ENCODE peak calls at places on chromosomes 1 and 21, in eight cellular contexts. X, Y, G, B, M, D, A and Z are unnamed samples.

GRCh38 chr1:234915923-234916675 is 212.5 kb downstream of the TOMM20 start:
- DNase-seq in Y (no peak), D (peak), X (no peak), G (peak), A (no peak), B (no peak), M (no peak), Z (no peak)

GRCh38 chr1:101164776-101165175 is 72.0 kb upstream of the S1PR1 start:
- DNase-seq in X (no peak), A (no peak), D (no peak), B (no peak), G (no peak), Y (no peak), M (no peak), Z (no peak)

GRCh38 chr1:220144051-220144450 is 50.1 kb downstream of the IARS2 start:
- DNase-seq in Y (no peak), B (no peak), A (no peak), M (no peak), G (no peak), X (no peak), D (no peak), Z (no peak)

GRCh38 chr1:24864409-24864808 is 65.7 kb downstream of the RUNX3 start:
- DNase-seq in B (no peak), M (no peak), Y (peak), X (peak), D (no peak), G (no peak), A (no peak), Z (no peak)

GRCh38 chr1:211082824-211083223 is 51.1 kb downstream of the KCNH1 start:
- DNase-seq in G (no peak), M (no peak), B (no peak), A (no peak), D (no peak), Y (no peak), X (no peak), Z (no peak)

GRCh38 chr1:24724345-24725208 is 20.7 kb upstream of the CLIC4 start:
- DNase-seq in M (peak), G (no peak), X (peak), B (peak), A (no peak), Y (peak), D (no peak), Z (no peak)

GRCh38 chr21:32338209-32338921 is 39.7 kb downstream of the MRAP start:
- DNase-seq in B (no peak), M (no peak), D (no peak), Y (no peak), A (no peak), G (no peak), X (no peak), Z (no peak)

GRCh38 chr1:118247593-118247992 is 62.6 kb upstream of the SPAG17 start:
- DNase-seq in B (peak), M (peak), D (no peak), Y (peak), G (no peak), A (no peak), X (peak), Z (peak)

GRCh38 chr1:155186266-155186954 is 12.8 kb downstream of the TRIM46 start:
- DNase-seq in G (no peak), D (peak), X (no peak), A (peak), M (no peak), B (no peak), Y (peak), Z (no peak)

GRCh38 chr21:38910390-38911008 is 104.8 kb downstream of the ETS2 start:
- DNase-seq in A (no peak), D (no peak), X (peak), M (no peak), B (no peak), G (no peak), Y (no peak), Z (no peak)

GRCh38 chr1:172220376-172220775 is 200.1 kb upstream of the C1orf105 start:
- DNase-seq in D (no peak), G (no peak), Y (no peak), B (no peak), A (no peak), M (no peak), X (no peak), Z (no peak)

GRCh38 chr1:151147132-151147503 is 687 bp upstream of the SEMA6C start:
- DNase-seq in X (no peak), B (no peak), Y (no peak), D (no peak), A (no peak), G (no peak), M (no peak), Z (no peak)

DNA sequence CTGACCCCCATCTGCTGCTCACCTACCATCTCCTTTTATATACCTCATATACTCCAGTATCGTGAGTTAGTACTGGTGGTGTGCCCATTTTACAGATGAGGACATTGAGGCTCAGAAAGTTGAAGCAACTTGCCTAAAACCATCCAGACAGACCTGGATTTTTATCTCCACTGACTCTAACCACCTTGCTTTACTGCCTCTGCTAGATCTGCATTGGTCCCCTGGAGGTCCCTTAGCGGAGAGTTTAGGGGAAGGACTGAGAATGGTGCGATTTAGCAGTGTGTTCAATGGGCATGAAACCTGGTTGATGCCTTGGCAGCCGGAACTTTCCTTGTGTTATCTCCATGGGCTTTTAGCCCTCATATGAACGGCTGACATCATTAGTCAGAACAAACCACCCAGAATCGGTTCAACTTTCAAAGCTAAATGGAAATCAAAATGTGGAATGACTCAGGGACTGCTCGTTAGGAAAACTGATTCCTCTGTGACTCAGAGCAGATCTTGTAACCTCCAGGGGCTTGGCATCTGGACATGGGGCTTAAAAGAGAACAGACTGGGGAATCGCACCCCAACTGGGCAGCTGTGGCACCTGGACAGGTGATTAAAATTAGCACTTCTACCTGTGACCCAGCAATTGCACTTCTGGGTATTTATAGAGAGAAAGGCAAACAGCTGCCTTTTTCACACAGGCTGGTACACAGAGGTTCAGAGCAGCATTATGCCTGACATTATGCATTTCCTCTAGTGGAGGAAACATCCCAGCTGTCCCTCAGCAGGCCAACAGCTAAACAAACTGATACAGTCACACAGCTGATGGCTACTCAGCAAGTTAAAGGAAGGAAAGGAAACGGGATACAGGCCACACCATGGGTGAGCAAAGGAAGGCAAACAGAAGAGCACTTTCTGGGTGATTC is 25.3 kb downstream of the TMEM51 start:
- DNase-seq in M (peak), D (no peak), B (peak), X (peak), G (no peak), A (no peak), Y (no peak), Z (peak)
- TF ChIP-seq CTCF in M (no peak), D (no peak), B (no peak), X (no peak), G (no peak), A (no peak), Y (no peak), Z (no peak)

GRCh38 chr1:45802343-45803298 is 791 bp upstream of the MAST2 start:
- DNase-seq in M (peak), A (peak), G (peak), D (peak), X (peak), B (peak), Y (peak), Z (peak)

GRCh38 chr1:45804671-45804973 is 1.2 kb downstream of the MAST2 start:
- DNase-seq in G (no peak), M (no peak), B (no peak), A (no peak), D (no peak), X (peak), Y (no peak), Z (no peak)

GRCh38 chr1:45809761-45810160 is 6.3 kb downstream of the MAST2 start:
- DNase-seq in B (no peak), X (peak), D (no peak), M (no peak), G (no peak), Y (no peak), A (no peak), Z (no peak)

GRCh38 chr1:45803299-45803780 is at the start of gene MAST2:
- DNase-seq in A (peak), G (peak), M (peak), Y (peak), D (peak), X (peak), B (peak), Z (peak)

DNA sequence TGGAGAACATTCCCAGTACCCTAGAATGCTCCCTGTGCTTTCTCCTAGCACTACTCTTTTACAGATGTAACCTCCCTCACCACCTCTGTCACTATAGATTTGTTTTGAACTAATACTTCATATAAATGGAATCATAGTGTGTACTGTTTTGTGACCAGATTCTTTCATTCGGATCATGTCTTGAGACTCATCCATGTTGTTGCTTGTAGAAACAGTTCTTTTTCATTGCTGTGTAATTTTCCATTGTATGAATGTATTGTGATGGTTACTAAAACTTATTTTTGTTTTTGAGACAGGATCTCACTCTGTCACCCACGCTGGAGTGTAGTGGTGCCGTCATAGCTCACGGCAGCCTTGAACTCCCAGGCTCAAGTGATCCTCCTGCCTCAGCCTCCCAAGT is 2.7 kb downstream of the MAST2 start:
- DNase-seq in Y (no peak), M (no peak), X (no peak), D (no peak), G (no peak), B (no peak), A (no peak), Z (no peak)
- H3K4me3 ChIP-seq in Y (no peak), M (no peak), X (no peak), D (no peak), G (no peak), B (no peak), A (no peak), Z (no peak)

DNA sequence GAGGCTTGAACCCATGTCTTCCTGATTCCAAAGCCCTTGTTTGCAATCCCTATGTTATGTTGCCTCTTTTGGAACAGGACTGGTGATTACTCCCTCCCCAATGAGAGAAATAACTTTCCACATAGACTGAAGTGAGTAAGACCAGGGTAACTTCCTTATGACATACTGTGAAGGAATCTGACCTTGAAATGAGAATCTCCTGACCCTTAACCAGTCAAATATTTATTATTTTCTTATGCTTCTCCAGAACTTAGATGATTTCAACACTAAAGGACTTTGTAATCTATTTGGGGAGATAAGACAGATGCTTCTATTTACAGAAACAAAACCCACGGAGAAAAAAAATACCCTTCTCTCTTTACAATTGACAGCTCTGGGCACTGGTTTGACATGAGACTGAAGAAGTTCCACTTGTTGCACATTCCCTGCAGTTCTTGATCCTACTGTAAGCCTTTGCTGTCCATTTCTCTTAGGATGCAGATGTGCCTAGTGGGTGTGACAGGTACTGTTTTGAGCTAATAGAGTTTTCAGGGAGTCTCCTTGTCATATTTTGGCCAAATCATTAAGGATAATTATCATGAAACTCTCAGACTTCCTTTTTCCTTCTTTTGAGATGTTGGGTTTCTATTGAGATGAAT is 3.9 kb upstream of the RPTN start:
- DNase-seq in A (no peak), M (peak), X (peak), Y (no peak), D (no peak), G (no peak), B (peak), Z (no peak)
- TF ChIP-seq CTCF in A (no peak), M (no peak), X (no peak), Y (no peak), D (no peak), G (no peak), B (no peak), Z (no peak)

DNA sequence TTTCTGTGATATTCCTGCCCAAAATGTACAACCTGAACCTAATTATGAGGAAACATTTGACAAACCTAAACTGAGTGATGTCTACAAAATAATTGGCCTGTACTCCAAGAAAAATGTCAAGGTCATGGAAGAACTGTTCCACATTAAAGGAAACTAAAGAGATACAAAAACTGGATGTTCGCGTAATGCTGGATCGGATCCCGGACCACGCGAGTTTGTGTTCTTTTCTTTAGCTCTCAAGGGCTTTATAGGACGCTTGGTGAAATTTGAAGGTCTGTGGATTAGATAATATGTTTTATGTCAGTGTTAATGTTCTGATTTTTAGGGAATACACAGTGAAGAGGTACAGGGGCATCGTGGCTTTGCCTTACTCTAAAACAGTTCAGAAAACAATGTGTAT is 400.5 kb downstream of the CAMTA1 start:
- DNase-seq in D (no peak), X (no peak), A (no peak), Y (no peak), B (no peak), M (no peak), G (no peak), Z (no peak)
- H3K4me3 ChIP-seq in D (no peak), X (no peak), A (no peak), Y (no peak), B (no peak), M (no peak), G (no peak), Z (no peak)

GRCh38 chr1:165828103-165828558 is 717 bp downstream of the UCK2 start:
- DNase-seq in B (peak), M (peak), D (peak), G (no peak), A (peak), Y (peak), X (peak), Z (no peak)
- TF ChIP-seq CTCF in B (no peak), M (no peak), D (no peak), G (no peak), A (no peak), Y (no peak), X (peak), Z (no peak)

GRCh38 chr1:169103002-169103401 is 3.5 kb upstream of the ATP1B1 start:
- DNase-seq in B (no peak), A (no peak), D (no peak), M (no peak), X (no peak), Y (no peak), G (no peak), Z (no peak)
- H3K4me3 ChIP-seq in B (no peak), A (peak), D (no peak), M (no peak), X (no peak), Y (no peak), G (no peak), Z (no peak)